ENCODE peak calls at places on chromosomes 2 and 18, in six cellular contexts. One of them, this sample, is unnamed.

GRCh38 chr2:62149708-62150107 is 46.2 kb upstream of the B3GNT2 start:
- DNase-seq in HL-60: no peak
- DNase-seq in activated CD8-positive, alpha-beta memory T cell treated with anti-CD3 and anti-CD28 coated beads, Interleukin-2, amount 50 U/mL, for 48 hours: no peak
- DNase-seq in NB4: peak
- DNase-seq in transverse colon: no peak
- DNase-seq in T-helper 1 cell: no peak
- DNase-seq in this sample: no peak

GRCh38 chr2:14015113-14015512 is 617.4 kb upstream of the LRATD1 start:
- DNase-seq in HL-60: no peak
- DNase-seq in activated CD8-positive, alpha-beta memory T cell treated with anti-CD3 and anti-CD28 coated beads, Interleukin-2, amount 50 U/mL, for 48 hours: no peak
- DNase-seq in NB4: no peak
- DNase-seq in transverse colon: no peak
- DNase-seq in T-helper 1 cell: no peak
- DNase-seq in this sample: no peak

GRCh38 chr2:198098918-198099317 is 294.5 kb downstream of the PLCL1 start:
- DNase-seq in HL-60: no peak
- DNase-seq in activated CD8-positive, alpha-beta memory T cell treated with anti-CD3 and anti-CD28 coated beads, Interleukin-2, amount 50 U/mL, for 48 hours: no peak
- DNase-seq in NB4: no peak
- DNase-seq in transverse colon: no peak
- DNase-seq in T-helper 1 cell: no peak
- DNase-seq in this sample: no peak

GRCh38 chr18:48405971-48406370 is 3.2 kb downstream of the ZBTB7C start:
- DNase-seq in HL-60: no peak
- DNase-seq in activated CD8-positive, alpha-beta memory T cell treated with anti-CD3 and anti-CD28 coated beads, Interleukin-2, amount 50 U/mL, for 48 hours: no peak
- DNase-seq in NB4: no peak
- DNase-seq in transverse colon: no peak
- DNase-seq in T-helper 1 cell: no peak
- DNase-seq in this sample: no peak

GRCh38 chr2:39008663-39009062 is 112.2 kb downstream of the SOS1 start:
- DNase-seq in HL-60: no peak
- DNase-seq in activated CD8-positive, alpha-beta memory T cell treated with anti-CD3 and anti-CD28 coated beads, Interleukin-2, amount 50 U/mL, for 48 hours: no peak
- DNase-seq in NB4: no peak
- DNase-seq in transverse colon: no peak
- DNase-seq in T-helper 1 cell: no peak
- DNase-seq in this sample: no peak

GRCh38 chr2:54457326-54458023 is 1.3 kb downstream of the SPTBN1 start:
- DNase-seq in HL-60: no peak
- DNase-seq in activated CD8-positive, alpha-beta memory T cell treated with anti-CD3 and anti-CD28 coated beads, Interleukin-2, amount 50 U/mL, for 48 hours: peak
- DNase-seq in NB4: peak
- DNase-seq in transverse colon: no peak
- DNase-seq in T-helper 1 cell: no peak
- DNase-seq in this sample: no peak

GRCh38 chr18:39007523-39007922 is 1441.9 kb upstream of the CELF4 start:
- DNase-seq in HL-60: no peak
- DNase-seq in activated CD8-positive, alpha-beta memory T cell treated with anti-CD3 and anti-CD28 coated beads, Interleukin-2, amount 50 U/mL, for 48 hours: no peak
- DNase-seq in NB4: no peak
- DNase-seq in transverse colon: no peak
- DNase-seq in T-helper 1 cell: no peak
- DNase-seq in this sample: no peak

GRCh38 chr18:56542488-56542887 is 95.9 kb downstream of the TXNL1 start:
- DNase-seq in HL-60: no peak
- DNase-seq in activated CD8-positive, alpha-beta memory T cell treated with anti-CD3 and anti-CD28 coated beads, Interleukin-2, amount 50 U/mL, for 48 hours: no peak
- DNase-seq in NB4: no peak
- DNase-seq in transverse colon: no peak
- DNase-seq in T-helper 1 cell: no peak
- DNase-seq in this sample: no peak

GRCh38 chr2:210660-211059 is 53.2 kb downstream of the SH3YL1 start:
- DNase-seq in HL-60: no peak
- DNase-seq in activated CD8-positive, alpha-beta memory T cell treated with anti-CD3 and anti-CD28 coated beads, Interleukin-2, amount 50 U/mL, for 48 hours: no peak
- DNase-seq in NB4: no peak
- DNase-seq in transverse colon: no peak
- DNase-seq in T-helper 1 cell: no peak
- DNase-seq in this sample: no peak

GRCh38 chr2:234289789-234290188 is 207.1 kb downstream of the ARL4C start:
- DNase-seq in HL-60: peak
- DNase-seq in activated CD8-positive, alpha-beta memory T cell treated with anti-CD3 and anti-CD28 coated beads, Interleukin-2, amount 50 U/mL, for 48 hours: peak
- DNase-seq in NB4: peak
- DNase-seq in transverse colon: no peak
- DNase-seq in T-helper 1 cell: no peak
- DNase-seq in this sample: peak

GRCh38 chr2:154758871-154759270 is 60.4 kb downstream of the KCNJ3 start:
- DNase-seq in HL-60: no peak
- DNase-seq in activated CD8-positive, alpha-beta memory T cell treated with anti-CD3 and anti-CD28 coated beads, Interleukin-2, amount 50 U/mL, for 48 hours: no peak
- DNase-seq in NB4: no peak
- DNase-seq in transverse colon: no peak
- DNase-seq in T-helper 1 cell: no peak
- DNase-seq in this sample: no peak

GRCh38 chr2:179376881-179377280 is 112.2 kb upstream of the SESTD1 start:
- DNase-seq in HL-60: no peak
- DNase-seq in activated CD8-positive, alpha-beta memory T cell treated with anti-CD3 and anti-CD28 coated beads, Interleukin-2, amount 50 U/mL, for 48 hours: no peak
- DNase-seq in NB4: no peak
- DNase-seq in transverse colon: no peak
- DNase-seq in T-helper 1 cell: no peak
- DNase-seq in this sample: no peak

GRCh38 chr2:39437522-39438296 is 624 bp upstream of the MAP4K3 start:
- DNase-seq in HL-60: no peak
- DNase-seq in activated CD8-positive, alpha-beta memory T cell treated with anti-CD3 and anti-CD28 coated beads, Interleukin-2, amount 50 U/mL, for 48 hours: peak
- DNase-seq in NB4: no peak
- DNase-seq in transverse colon: peak
- DNase-seq in T-helper 1 cell: no peak
- DNase-seq in this sample: peak

GRCh38 chr18:75531212-75531850 is 103.8 kb upstream of the SMIM21 start:
- DNase-seq in HL-60: no peak
- DNase-seq in activated CD8-positive, alpha-beta memory T cell treated with anti-CD3 and anti-CD28 coated beads, Interleukin-2, amount 50 U/mL, for 48 hours: no peak
- DNase-seq in NB4: no peak
- DNase-seq in transverse colon: no peak
- DNase-seq in T-helper 1 cell: no peak
- DNase-seq in this sample: no peak

GRCh38 chr2:184560603-184561002 is 37.7 kb upstream of the ZNF804A start:
- DNase-seq in HL-60: no peak
- DNase-seq in activated CD8-positive, alpha-beta memory T cell treated with anti-CD3 and anti-CD28 coated beads, Interleukin-2, amount 50 U/mL, for 48 hours: no peak
- DNase-seq in NB4: no peak
- DNase-seq in transverse colon: no peak
- DNase-seq in T-helper 1 cell: no peak
- DNase-seq in this sample: no peak

GRCh38 chr2:239312741-239313246 is 88.0 kb downstream of the HDAC4 start:
- DNase-seq in HL-60: no peak
- DNase-seq in activated CD8-positive, alpha-beta memory T cell treated with anti-CD3 and anti-CD28 coated beads, Interleukin-2, amount 50 U/mL, for 48 hours: peak
- DNase-seq in NB4: no peak
- DNase-seq in transverse colon: peak
- DNase-seq in T-helper 1 cell: no peak
- DNase-seq in this sample: no peak

GRCh38 chr2:205270689-205271088 is 411.6 kb upstream of the NRP2 start:
- DNase-seq in HL-60: no peak
- DNase-seq in activated CD8-positive, alpha-beta memory T cell treated with anti-CD3 and anti-CD28 coated beads, Interleukin-2, amount 50 U/mL, for 48 hours: no peak
- DNase-seq in NB4: no peak
- DNase-seq in transverse colon: no peak
- DNase-seq in T-helper 1 cell: no peak
- DNase-seq in this sample: no peak

GRCh38 chr2:178506949-178507348 is 26.7 kb downstream of the PLEKHA3 start:
- DNase-seq in HL-60: no peak
- DNase-seq in activated CD8-positive, alpha-beta memory T cell treated with anti-CD3 and anti-CD28 coated beads, Interleukin-2, amount 50 U/mL, for 48 hours: no peak
- DNase-seq in NB4: no peak
- DNase-seq in transverse colon: no peak
- DNase-seq in T-helper 1 cell: no peak
- DNase-seq in this sample: no peak

GRCh38 chr2:140624188-140624587 is 1506.6 kb downstream of the LRP1B start:
- DNase-seq in HL-60: no peak
- DNase-seq in activated CD8-positive, alpha-beta memory T cell treated with anti-CD3 and anti-CD28 coated beads, Interleukin-2, amount 50 U/mL, for 48 hours: no peak
- DNase-seq in NB4: no peak
- DNase-seq in transverse colon: no peak
- DNase-seq in T-helper 1 cell: no peak
- DNase-seq in this sample: no peak